ENCODE peak calls at places on chromosomes 7 and 10, in nine cellular contexts. G is IMR-90, J is sigmoid colon, B is spleen, U is A549, Z is uterus, C is endothelial cell of umbilical vein, L is stomach, T is heart left ventricle. H is an unnamed sample.

GRCh38 chr10:62414359-62414758 is 40.2 kb downstream of the ZNF365 start:
- DNase-seq in G (no peak), J (no peak), B (no peak), U (no peak), Z (no peak), C (no peak), L (no peak), T (no peak), H (no peak)

GRCh38 chr10:115944538-115944937 is 328.5 kb downstream of the GFRA1 start:
- DNase-seq in G (no peak), J (no peak), B (no peak), U (no peak), Z (no peak), C (no peak), L (no peak), T (no peak), H (no peak)

GRCh38 chr10:1475095-1475583 is 262.2 kb downstream of the ADARB2 start:
- DNase-seq in G (no peak), J (no peak), B (no peak), U (no peak), Z (no peak), C (no peak), L (no peak), T (no peak), H (no peak)

GRCh38 chr10:131477457-131478205 is 166.1 kb upstream of the TCERG1L start:
- DNase-seq in G (no peak), J (no peak), B (no peak), U (peak; percentile 6), Z (no peak), C (no peak), L (no peak), T (no peak), H (no peak)

GRCh38 chr10:20314431-20314830 is 498.2 kb downstream of the PLXDC2 start:
- DNase-seq in G (no peak), J (no peak), B (no peak), U (no peak), Z (no peak), C (no peak), L (no peak), T (no peak), H (no peak)

GRCh38 chr10:112991888-112992491 is 41.9 kb downstream of the TCF7L2 start:
- DNase-seq in G (no peak), J (no peak), B (no peak), U (no peak), Z (no peak), C (no peak), L (no peak), T (no peak), H (no peak)

GRCh38 chr10:43197834-43198681 is 59.8 kb downstream of the CSGALNACT2 start:
- DNase-seq in G (no peak), J (peak; percentile 40), B (peak; percentile 76), U (peak; percentile 23), Z (peak; percentile 6), C (no peak), L (peak; percentile 25), T (no peak), H (no peak)

GRCh38 chr10:78177431-78178185 is 143.9 kb downstream of the RPS24 start:
- DNase-seq in G (no peak), J (no peak), B (no peak), U (no peak), Z (no peak), C (no peak), L (no peak), T (no peak), H (no peak)

GRCh38 chr7:326845-327304 is 36.9 kb downstream of the FOXL3 start:
- DNase-seq in G (peak; percentile 20), J (no peak), B (no peak), U (peak; percentile 33), Z (no peak), C (no peak), L (peak; percentile 78), T (no peak), H (no peak)

GRCh38 chr10:62724465-62724864 is 80.1 kb upstream of the ADO start:
- DNase-seq in G (no peak), J (no peak), B (no peak), U (no peak), Z (no peak), C (no peak), L (no peak), T (no peak), H (no peak)

GRCh38 chr10:80464557-80465466 is 10.7 kb downstream of the TSPAN14 start:
- DNase-seq in G (peak; percentile 45), J (no peak), B (peak; percentile 80), U (no peak), Z (peak; percentile 31), C (peak; percentile 78), L (peak; percentile 47), T (peak; percentile 59), H (peak; percentile 92)

GRCh38 chr10:63588436-63589180 is 67.4 kb downstream of the REEP3 start:
- DNase-seq in G (peak; percentile 39), J (no peak), B (no peak), U (peak; percentile 17), Z (no peak), C (peak; percentile 57), L (peak; percentile 57), T (no peak), H (no peak)

GRCh38 chr7:2660359-2661095 is 27.5 kb upstream of the AMZ1 start:
- DNase-seq in G (no peak), J (no peak), B (peak; percentile 63), U (no peak), Z (no peak), C (no peak), L (no peak), T (no peak), H (no peak)

GRCh38 chr7:2663121-2663886 is 24.7 kb upstream of the AMZ1 start:
- DNase-seq in G (no peak), J (peak; percentile 73), B (peak; percentile 83), U (no peak), Z (no peak), C (peak; percentile 42), L (peak; percentile 50), T (no peak), H (no peak)

GRCh38 chr7:2662273-2663120 is 25.5 kb upstream of the AMZ1 start:
- DNase-seq in G (no peak), J (no peak), B (peak; percentile 70), U (no peak), Z (no peak), C (no peak), L (no peak), T (no peak), H (no peak)

GRCh38 chr7:2661096-2661449 is 26.9 kb upstream of the AMZ1 start:
- DNase-seq in G (no peak), J (no peak), B (peak; percentile 72), U (no peak), Z (no peak), C (no peak), L (no peak), T (no peak), H (no peak)

DNA sequence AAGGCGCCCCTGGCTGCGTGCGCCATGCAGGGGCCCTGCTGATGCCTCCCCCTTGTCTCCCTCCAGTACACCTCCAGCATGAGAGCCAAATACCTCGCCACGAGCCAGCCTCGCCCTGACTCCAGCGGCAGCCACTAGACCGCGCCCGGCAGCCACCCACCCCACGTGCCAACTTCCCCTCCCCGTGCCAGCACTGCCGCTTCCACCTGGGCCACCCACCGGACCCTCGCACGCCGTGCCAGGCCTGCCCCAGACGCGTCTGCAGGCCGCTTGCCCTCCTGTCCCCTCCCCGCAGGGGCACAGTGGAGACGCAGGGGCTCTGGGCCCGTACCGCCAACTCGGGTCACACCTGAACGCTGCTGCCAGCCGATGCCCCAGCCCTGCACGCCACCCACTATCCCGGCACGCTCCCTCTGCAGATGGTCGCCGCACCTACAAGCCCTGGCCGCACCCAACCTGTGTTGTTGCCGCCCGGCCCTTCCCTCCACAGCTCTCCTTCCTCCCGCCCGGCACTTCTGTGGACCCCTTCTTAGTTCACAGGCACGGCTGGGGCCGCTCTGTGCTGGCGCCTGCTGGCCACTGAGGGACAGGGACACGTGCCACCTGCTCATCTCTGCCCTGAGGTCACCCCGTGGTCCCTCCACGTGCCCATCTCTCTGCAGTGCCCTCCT is 26.3 kb upstream of the AMZ1 start:
- DNase-seq in G (no peak), J (no peak), B (peak; percentile 72), U (no peak), Z (no peak), C (no peak), L (no peak), T (no peak), H (no peak)
- TF ChIP-seq POLR2A in G (no peak), J (no peak), B (no peak), U (no peak), Z (no peak), C (no peak), L (no peak), T (no peak), H (no peak)

GRCh38 chr10:44990302-44990655 is 10.4 kb upstream of the ZNF22 start:
- DNase-seq in G (no peak), J (peak; percentile 67), B (no peak), U (no peak), Z (no peak), C (no peak), L (no peak), T (peak; percentile 51), H (peak; percentile 2)

GRCh38 chr10:44992070-44992731 is 8.5 kb upstream of the ZNF22 start:
- DNase-seq in G (no peak), J (peak; percentile 66), B (no peak), U (no peak), Z (peak; percentile 33), C (no peak), L (peak; percentile 83), T (peak; percentile 36), H (peak; percentile 4)

GRCh38 chr10:44992732-44993225 is 7.9 kb upstream of the ZNF22 start:
- DNase-seq in G (no peak), J (no peak), B (no peak), U (no peak), Z (no peak), C (no peak), L (no peak), T (no peak), H (peak; percentile 2)

GRCh38 chr10:44990965-44991364 is 9.8 kb upstream of the ZNF22 start:
- DNase-seq in G (no peak), J (peak; percentile 65), B (no peak), U (no peak), Z (no peak), C (no peak), L (no peak), T (peak; percentile 7), H (no peak)

GRCh38 chr10:44991571-44991970 is 9.2 kb upstream of the ZNF22 start:
- DNase-seq in G (no peak), J (peak; percentile 73), B (no peak), U (no peak), Z (peak; percentile 64), C (no peak), L (no peak), T (peak; percentile 52), H (no peak)
- H3K27ac ChIP-seq in G (no peak overlapping the region), J (peak overlapping the region; percentile 27), B (no peak overlapping the region), U (no peak overlapping the region), Z (peak overlapping the region; percentile 94), C (no peak overlapping the region), L (peak overlapping the region; percentile 59), T (peak overlapping the region; percentile 80), H (peak overlapping the region; percentile 36)

DNA sequence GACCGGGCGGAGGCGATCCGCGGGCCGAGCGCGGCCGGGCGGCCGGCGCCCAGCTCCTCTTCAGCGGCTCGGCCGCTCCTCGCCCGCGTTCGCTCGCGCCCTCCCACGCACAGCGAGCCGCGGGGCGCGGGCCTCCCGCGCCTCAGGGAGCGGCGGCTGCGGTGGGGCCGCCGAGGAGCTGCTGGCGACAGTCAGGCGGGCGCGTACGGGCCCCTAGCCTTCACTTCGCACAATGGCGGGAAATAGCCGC is at the start of gene MCMBP:
- DNase-seq in G (no peak), J (no peak), B (no peak), U (no peak), Z (no peak), C (no peak), L (no peak), T (no peak), H (no peak)
- TF ChIP-seq POLR2A in G (no peak), J (no peak), B (no peak), U (no peak), Z (peak; percentile 88), C (peak; percentile 59), L (no peak), T (no peak), H (no peak)

GRCh38 chr10:79304479-79305087 is 42.7 kb upstream of the PPIF start:
- DNase-seq in G (no peak), J (no peak), B (no peak), U (no peak), Z (no peak), C (no peak), L (no peak), T (no peak), H (no peak)
- H3K27ac ChIP-seq in G (no peak overlapping the region), J (no peak overlapping the region), B (no peak overlapping the region), U (no peak overlapping the region), Z (no peak overlapping the region), C (no peak overlapping the region), L (no peak overlapping the region), T (no peak overlapping the region), H (no peak overlapping the region)

H was measured in thyroid gland.